ENCODE peak calls at places on chromosomes 13 and 19, in seven cellular contexts. One of them, this sample, is unnamed.

GRCh38 chr13:62251734-62252133 is 836.1 kb upstream of the PCDH20 start:
- DNase-seq in fibroblast of the aortic adventitia: no peak
- DNase-seq in fibroblast of lung: no peak
- DNase-seq in T-cell: no peak
- DNase-seq in mesenteric fat pad: no peak
- DNase-seq in stimulated activated CD8-positive, alpha-beta memory T cell treated with anti-CD3 and anti-CD28 coated beads, Interleukin-7, amount 100 ng/mL, for 1 hour: no peak
- DNase-seq in CD8-positive, alpha-beta memory T cell: no peak
- DNase-seq in this sample: no peak

GRCh38 chr13:73850104-73850898 is 283.9 kb downstream of the KLF12 start:
- DNase-seq in CD8-positive, alpha-beta memory T cell: no peak
- DNase-seq in stimulated activated CD8-positive, alpha-beta memory T cell treated with anti-CD3 and anti-CD28 coated beads, Interleukin-7, amount 100 ng/mL, for 1 hour: no peak
- DNase-seq in fibroblast of lung: no peak
- DNase-seq in mesenteric fat pad: no peak
- DNase-seq in fibroblast of the aortic adventitia: no peak
- DNase-seq in T-cell: no peak
- DNase-seq in this sample: no peak

GRCh38 chr19:543912-544608 is at the start of gene GZMM:
- DNase-seq in stimulated activated CD8-positive, alpha-beta memory T cell treated with anti-CD3 and anti-CD28 coated beads, Interleukin-7, amount 100 ng/mL, for 1 hour: peak
- DNase-seq in T-cell: peak
- DNase-seq in fibroblast of lung: no peak
- DNase-seq in mesenteric fat pad: no peak
- DNase-seq in fibroblast of the aortic adventitia: no peak
- DNase-seq in CD8-positive, alpha-beta memory T cell: peak
- DNase-seq in this sample: no peak

GRCh38 chr13:18212873-18213272 is 968.8 kb downstream of the TUBA3C start:
- DNase-seq in fibroblast of lung: peak
- DNase-seq in fibroblast of the aortic adventitia: no peak
- DNase-seq in mesenteric fat pad: no peak
- DNase-seq in T-cell: no peak
- DNase-seq in stimulated activated CD8-positive, alpha-beta memory T cell treated with anti-CD3 and anti-CD28 coated beads, Interleukin-7, amount 100 ng/mL, for 1 hour: no peak
- DNase-seq in CD8-positive, alpha-beta memory T cell: no peak
- DNase-seq in this sample: no peak

GRCh38 chr19:17125052-17125727 is 49.6 kb downstream of the MYO9B start:
- DNase-seq in mesenteric fat pad: no peak
- DNase-seq in CD8-positive, alpha-beta memory T cell: peak
- DNase-seq in fibroblast of the aortic adventitia: peak
- DNase-seq in fibroblast of lung: peak
- DNase-seq in stimulated activated CD8-positive, alpha-beta memory T cell treated with anti-CD3 and anti-CD28 coated beads, Interleukin-7, amount 100 ng/mL, for 1 hour: no peak
- DNase-seq in T-cell: no peak
- DNase-seq in this sample: no peak

GRCh38 chr19:43784981-43785808 is 4.4 kb upstream of the KCNN4 start:
- DNase-seq in T-cell: peak
- DNase-seq in fibroblast of lung: peak
- DNase-seq in CD8-positive, alpha-beta memory T cell: peak
- DNase-seq in stimulated activated CD8-positive, alpha-beta memory T cell treated with anti-CD3 and anti-CD28 coated beads, Interleukin-7, amount 100 ng/mL, for 1 hour: no peak
- DNase-seq in fibroblast of the aortic adventitia: peak
- DNase-seq in mesenteric fat pad: no peak
- DNase-seq in this sample: peak

GRCh38 chr19:34957830-34958751 is 5.9 kb downstream of the ZNF792 start:
- DNase-seq in T-cell: no peak
- DNase-seq in fibroblast of lung: no peak
- DNase-seq in fibroblast of the aortic adventitia: no peak
- DNase-seq in stimulated activated CD8-positive, alpha-beta memory T cell treated with anti-CD3 and anti-CD28 coated beads, Interleukin-7, amount 100 ng/mL, for 1 hour: no peak
- DNase-seq in mesenteric fat pad: peak
- DNase-seq in CD8-positive, alpha-beta memory T cell: no peak
- DNase-seq in this sample: no peak

GRCh38 chr13:110433014-110433413 is 125.9 kb downstream of the COL4A2 start:
- DNase-seq in T-cell: no peak
- DNase-seq in fibroblast of lung: no peak
- DNase-seq in mesenteric fat pad: peak
- DNase-seq in stimulated activated CD8-positive, alpha-beta memory T cell treated with anti-CD3 and anti-CD28 coated beads, Interleukin-7, amount 100 ng/mL, for 1 hour: no peak
- DNase-seq in CD8-positive, alpha-beta memory T cell: no peak
- DNase-seq in fibroblast of the aortic adventitia: no peak
- DNase-seq in this sample: no peak

This sample was measured in kidney glomerular epithelial cell.